ENCODE peak calls at places on chromosomes 2 and 18, in ten cellular contexts. K is psoas muscle; E is MCF 10A; Z is type B pancreatic cell; B is activated naive CD4-positive, alpha-beta T cell treated with anti-CD3 and anti-CD28 coated beads, Interleukin-2, amount 10 ng/mL, durations not matched to agents 7 days and 5 days; Y is testis; I is fibroblast of gingiva; X is dermis blood vessel endothelial cell; C is AG20443; N is AG04450. V is an unnamed sample.
A peak's percentile ranks its signal among the peaks of the same experiment; 100 is the strongest.

GRCh38 chr2:183105402-183106134 is 18.7 kb upstream of the NUP35 start:
- DNase-seq in K (no peak), E (no peak), Z (no peak), B (no peak), Y (no peak), I (no peak), X (no peak), C (no peak), N (no peak), V (no peak)

GRCh38 chr18:49055196-49055595 is 104.4 kb upstream of the SMAD7 start:
- DNase-seq in K (no peak), E (no peak), Z (no peak), B (no peak), Y (no peak), I (no peak), X (no peak), C (no peak), N (no peak), V (no peak)

GRCh38 chr2:230961091-230961491 is 34.8 kb upstream of the SPATA3 start:
- DNase-seq in K (no peak), E (no peak), Z (no peak), B (no peak), Y (no peak), I (no peak), X (no peak), C (no peak), N (no peak), V (no peak)

GRCh38 chr2:236889791-236890704 is 195.6 kb upstream of the COPS8 start:
- DNase-seq in K (no peak), E (no peak), Z (peak; percentile 59), B (no peak), Y (no peak), I (no peak), X (no peak), C (no peak), N (no peak), V (no peak)

GRCh38 chr2:152864601-152865000 is 146.2 kb downstream of the ARL6IP6 start:
- DNase-seq in K (no peak), E (no peak), Z (no peak), B (no peak), Y (no peak), I (no peak), X (no peak), C (no peak), N (no peak), V (no peak)

GRCh38 chr2:73291461-73292315 is 1.7 kb downstream of the EGR4 start:
- DNase-seq in K (no peak), E (no peak), Z (no peak), B (no peak), Y (no peak), I (no peak), X (peak; percentile 16), C (peak; percentile 39), N (no peak), V (peak; percentile 13)

GRCh38 chr2:217981084-217981730 is 21.6 kb downstream of the TNS1 start:
- DNase-seq in K (no peak), E (no peak), Z (no peak), B (no peak), Y (no peak), I (no peak), X (peak; percentile 41), C (no peak), N (no peak), V (no peak)

GRCh38 chr2:200765139-200765951 is 46.4 kb upstream of the BZW1 start:
- DNase-seq in K (peak; percentile 34), E (peak; percentile 96), Z (no peak), B (no peak), Y (no peak), I (peak; percentile 83), X (peak; percentile 91), C (peak; percentile 66), N (peak; percentile 81), V (peak; percentile 94)

GRCh38 chr18:13217466-13217961 is 1.0 kb upstream of the LDLRAD4 start:
- DNase-seq in K (peak; percentile 72), E (no peak), Z (no peak), B (peak; percentile 71), Y (peak; percentile 59), I (no peak), X (peak; percentile 62), C (peak; percentile 51), N (no peak), V (peak; percentile 45)

GRCh38 chr18:62852851-62853250 is 137.5 kb downstream of the PHLPP1 start:
- DNase-seq in K (no peak), E (no peak), Z (no peak), B (no peak), Y (no peak), I (no peak), X (no peak), C (peak; percentile 46), N (no peak), V (no peak)

GRCh38 chr18:78295271-78295670 is 684.3 kb upstream of the SALL3 start:
- DNase-seq in K (no peak), E (no peak), Z (no peak), B (no peak), Y (no peak), I (no peak), X (no peak), C (no peak), N (no peak), V (no peak)

GRCh38 chr2:196266855-196267254 is 95.5 kb upstream of the STK17B start:
- DNase-seq in K (no peak), E (no peak), Z (no peak), B (no peak), Y (no peak), I (no peak), X (peak; percentile 91), C (no peak), N (no peak), V (peak; percentile 90)

GRCh38 chr2:49490710-49491109 is 336.4 kb upstream of the FSHR start:
- DNase-seq in K (no peak), E (peak; percentile 43), Z (no peak), B (peak; percentile 25), Y (peak; percentile 45), I (no peak), X (peak; percentile 9), C (peak; percentile 4), N (no peak), V (peak; percentile 49)

GRCh38 chr2:229268626-229269025 is 2.5 kb downstream of the PID1 start:
- DNase-seq in K (no peak), E (no peak), Z (no peak), B (no peak), Y (no peak), I (no peak), X (no peak), C (peak; percentile 31), N (no peak), V (no peak)

GRCh38 chr2:62787381-62787780 is 81.9 kb downstream of the EHBP1 start:
- DNase-seq in K (no peak), E (peak; percentile 55), Z (no peak), B (no peak), Y (no peak), I (peak; percentile 13), X (peak; percentile 73), C (peak; percentile 16), N (no peak), V (peak; percentile 65)